ENCODE peak calls at places on chromosomes 4 and X, in ten cellular contexts. C is prostate gland, E is nephron progenitor cell, X is transverse colon, B is HCT116, H is tibial nerve, F is OCI-LY7, Z is RWPE1, W is kidney, I is fibroblast of mammary gland. A is an unnamed sample.
A peak's percentile ranks its signal among the peaks of the same experiment; 100 is the strongest.

GRCh38 chrX:31293409-31293808 is 221.6 kb upstream of the FTHL17 start:
- DNase-seq in C (no peak), E (no peak), X (no peak), B (no peak), H (no peak), F (peak; percentile 41), Z (no peak), W (no peak), I (no peak), A (no peak)

GRCh38 chrX:72114306-72114705 is 17.4 kb downstream of the RTL5 start:
- DNase-seq in C (no peak), E (no peak), X (no peak), B (no peak), H (no peak), F (no peak), Z (no peak), W (no peak), I (no peak), A (no peak)

GRCh38 chrX:81195712-81196111 is 6.0 kb downstream of the HMGN5 start:
- DNase-seq in C (peak; percentile 6), E (peak; percentile 49), X (peak; percentile 57), B (peak; percentile 33), H (peak; percentile 66), F (peak; percentile 70), Z (no peak), W (no peak), I (peak; percentile 63), A (no peak)

GRCh38 chr4:40915318-40916217 is 165.8 kb downstream of the NSUN7 start:
- DNase-seq in C (no peak), E (peak; percentile 11), X (no peak), B (no peak), H (no peak), F (no peak), Z (no peak), W (no peak), I (peak; percentile 66), A (no peak)

GRCh38 chrX:110987292-110987691 is 108.7 kb upstream of the PAK3 start:
- DNase-seq in C (no peak), E (no peak), X (no peak), B (no peak), H (no peak), F (no peak), Z (no peak), W (no peak), I (no peak), A (no peak)

GRCh38 chr4:112968456-112969159 is 80.8 kb upstream of the ANK2 start:
- DNase-seq in C (no peak), E (no peak), X (no peak), B (no peak), H (no peak), F (no peak), Z (no peak), W (no peak), I (peak; percentile 58), A (no peak)

GRCh38 chr4:21191304-21191703 is 491.0 kb downstream of the PACRGL start:
- DNase-seq in C (no peak), E (no peak), X (no peak), B (no peak), H (no peak), F (no peak), Z (no peak), W (no peak), I (no peak), A (no peak)

GRCh38 chr4:40233227-40233626 is 36.4 kb downstream of the RHOH start:
- DNase-seq in C (no peak), E (no peak), X (no peak), B (no peak), H (no peak), F (no peak), Z (no peak), W (no peak), I (no peak), A (no peak)

GRCh38 chr4:13236485-13236884 is 247.7 kb downstream of the RAB28 start:
- DNase-seq in C (no peak), E (no peak), X (no peak), B (no peak), H (no peak), F (no peak), Z (no peak), W (no peak), I (no peak), A (no peak)

GRCh38 chr4:56313132-56313531 is 74.2 kb downstream of the AASDH start:
- DNase-seq in C (no peak), E (no peak), X (no peak), B (no peak), H (no peak), F (no peak), Z (no peak), W (no peak), I (no peak), A (no peak)

GRCh38 chr4:3221996-3222395 is 27.0 kb upstream of the MSANTD1 start:
- DNase-seq in C (no peak), E (no peak), X (no peak), B (no peak), H (no peak), F (no peak), Z (no peak), W (peak; percentile 52), I (no peak), A (no peak)

GRCh38 chrX:129719931-129720520 is 18.8 kb upstream of the XPNPEP2 start:
- DNase-seq in C (no peak), E (no peak), X (no peak), B (no peak), H (no peak), F (no peak), Z (no peak), W (no peak), I (no peak), A (no peak)

GRCh38 chrX:16436348-16437188 is 213.4 kb upstream of the S100G start:
- DNase-seq in C (peak; percentile 40), E (peak; percentile 85), X (peak; percentile 79), B (peak; percentile 65), H (peak; percentile 84), F (peak; percentile 50), Z (peak; percentile 27), W (peak; percentile 65), I (peak; percentile 81), A (no peak)

DNA sequence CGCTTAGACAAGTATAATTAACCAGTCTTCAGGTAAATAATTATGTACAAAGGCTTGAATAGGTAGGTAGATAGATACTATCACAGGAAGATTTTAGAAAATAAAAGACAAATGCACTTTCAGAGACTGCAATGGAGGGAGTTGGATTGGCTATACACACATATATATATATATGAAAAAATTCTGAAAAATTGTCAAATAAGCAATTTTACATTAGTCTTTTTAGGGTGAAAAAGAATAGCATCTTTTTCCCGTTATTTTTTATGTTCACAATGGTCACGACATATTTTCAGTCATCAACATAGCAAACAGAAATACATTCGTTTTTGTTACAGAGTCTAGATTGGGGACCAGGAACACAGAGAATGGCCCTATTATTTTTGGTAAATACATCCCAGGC is 385.9 kb upstream of the ACTRT1 start:
- DNase-seq in C (no peak), E (no peak), X (no peak), B (no peak), H (no peak), F (no peak), Z (no peak), W (no peak), I (no peak), A (no peak)
- TF ChIP-seq CTCF in C (no peak), E (no peak), X (no peak), B (no peak), H (no peak), F (no peak), Z (no peak), W (no peak), I (no peak), A (no peak)

DNA sequence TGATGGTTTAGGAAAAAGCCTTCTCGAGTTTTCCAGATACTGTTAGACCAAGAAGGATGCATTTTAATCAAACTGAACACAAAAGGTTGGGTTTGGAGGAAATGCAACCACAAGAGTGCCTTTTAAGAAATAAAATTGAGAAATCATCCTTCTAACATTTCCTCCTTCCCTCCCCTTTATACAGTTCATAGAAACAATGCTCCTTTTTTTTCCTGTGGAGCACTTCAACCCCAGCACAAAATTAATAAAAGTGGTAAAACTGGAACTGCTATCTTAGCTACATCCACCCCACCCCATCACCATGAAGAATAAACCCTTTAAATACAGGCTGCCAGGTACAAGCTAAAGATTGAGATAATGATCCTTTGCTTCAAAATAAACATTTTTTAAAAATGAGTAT is 211.1 kb downstream of the RELL1 start:
- DNase-seq in C (no peak), E (no peak), X (no peak), B (no peak), H (no peak), F (no peak), Z (no peak), W (no peak), I (no peak), A (no peak)
- TF ChIP-seq CTCF in C (no peak), E (no peak), X (no peak), B (no peak), H (no peak), F (no peak), Z (no peak), W (no peak), I (no peak), A (no peak)

DNA sequence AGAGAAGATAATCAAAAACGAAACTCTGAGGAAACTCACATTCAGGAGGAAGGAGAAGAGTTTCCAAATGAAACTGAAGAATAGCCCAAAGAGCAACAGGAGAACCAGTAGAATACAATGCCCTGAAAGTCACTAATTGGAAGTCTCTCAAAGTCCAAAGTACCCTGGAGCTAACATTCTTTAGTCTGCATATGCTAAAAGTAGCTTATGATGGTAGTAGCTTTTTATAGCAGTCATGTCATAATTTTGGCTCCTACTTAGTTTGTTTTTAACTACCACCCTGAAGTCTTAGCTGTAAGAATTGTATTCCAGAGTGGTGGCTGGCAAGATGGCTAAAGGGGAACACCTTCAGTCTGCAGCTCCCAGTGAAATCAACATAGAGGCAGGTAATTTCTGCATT is 100.3 kb upstream of the FGF16 start:
- DNase-seq in C (no peak), E (no peak), X (no peak), B (no peak), H (no peak), F (no peak), Z (no peak), W (no peak), I (no peak), A (no peak)
- TF ChIP-seq CTCF in C (no peak), E (no peak), X (no peak), B (no peak), H (no peak), F (no peak), Z (no peak), W (no peak), I (no peak), A (no peak)

DNA sequence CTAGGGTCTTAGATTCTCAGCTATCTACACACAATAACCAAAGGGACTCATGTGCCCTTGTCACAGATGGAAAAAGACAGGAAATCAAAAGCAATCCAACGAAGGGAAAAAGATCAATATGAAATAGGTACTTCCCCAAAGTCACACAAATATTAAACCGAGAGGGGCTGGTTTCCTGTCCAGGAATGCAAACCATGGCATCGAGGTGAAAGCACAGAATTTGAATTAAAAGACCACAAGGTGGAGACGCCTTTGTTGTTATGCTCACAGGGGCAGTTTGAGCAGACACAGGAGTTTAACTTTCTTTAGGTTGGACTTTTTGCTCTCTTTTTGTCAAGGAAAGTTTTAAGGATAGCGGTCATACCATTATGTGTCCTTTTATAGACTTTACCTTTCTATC is 14.3 kb downstream of the H2BW1 start:
- DNase-seq in C (no peak), E (no peak), X (no peak), B (no peak), H (no peak), F (no peak), Z (no peak), W (no peak), I (no peak), A (no peak)
- TF ChIP-seq CTCF in C (no peak), E (no peak), X (no peak), B (no peak), H (no peak), F (no peak), Z (no peak), W (no peak), I (no peak), A (no peak)